ENCODE peak calls at places on chromosomes 2 and 18, in ten cellular contexts. Y is PC-3, B is cardiac fibroblast, H is DND-41, I is heart right ventricle, Z is brain microvascular endothelial cell, D is left ventricle myocardium inferior, T is AG10803, U is HL-60, Q is astrocyte. S is an unnamed sample.

GRCh38 chr2:179861777-179862117 is 335 bp upstream of the ZNF385B start:
- DNase-seq in Y (peak; percentile 20), B (peak; percentile 17), H (no peak), I (no peak), Z (no peak), D (no peak), T (no peak), U (no peak), Q (peak; percentile 17), S (peak; percentile 28)

GRCh38 chr2:212843409-212844199 is 305.0 kb upstream of the ERBB4 start:
- DNase-seq in Y (peak; percentile 92), B (peak; percentile 93), H (no peak), I (no peak), Z (peak; percentile 76), D (no peak), T (peak; percentile 75), U (no peak), Q (peak; percentile 89), S (peak; percentile 82)

GRCh38 chr2:163563336-163563735 is 172.5 kb downstream of the FIGN start:
- DNase-seq in Y (peak; percentile 32), B (peak; percentile 13), H (no peak), I (no peak), Z (no peak), D (no peak), T (no peak), U (no peak), Q (no peak), S (no peak)

GRCh38 chr2:128395640-128396499 is 77.2 kb upstream of the HS6ST1 start:
- DNase-seq in Y (peak; percentile 64), B (peak; percentile 26), H (no peak), I (no peak), Z (peak; percentile 27), D (no peak), T (no peak), U (no peak), Q (peak; percentile 1), S (peak; percentile 2)

GRCh38 chr18:2935438-2936192 is 77.3 kb downstream of the LPIN2 start:
- DNase-seq in Y (no peak), B (peak; percentile 56), H (no peak), I (no peak), Z (no peak), D (no peak), T (peak; percentile 73), U (no peak), Q (no peak), S (peak; percentile 77)

GRCh38 chr18:3623769-3624545 is 174.0 kb downstream of the TGIF1 start:
- DNase-seq in Y (peak; percentile 98), B (peak; percentile 99), H (no peak), I (peak; percentile 78), Z (peak; percentile 96), D (peak; percentile 71), T (peak; percentile 99), U (no peak), Q (peak; percentile 98), S (peak; percentile 99)

GRCh38 chr2:151796774-151797173 is 31.4 kb downstream of the ARL5A start:
- DNase-seq in Y (no peak), B (peak; percentile 11), H (no peak), I (no peak), Z (no peak), D (no peak), T (no peak), U (no peak), Q (peak; percentile 18), S (no peak)

GRCh38 chr2:191170773-191171172 is 20.0 kb upstream of the STAT4 start:
- DNase-seq in Y (peak; percentile 58), B (peak; percentile 26), H (no peak), I (no peak), Z (no peak), D (no peak), T (no peak), U (no peak), Q (no peak), S (no peak)

GRCh38 chr18:32974421-32975165 is 201.8 kb upstream of the KLHL14 start:
- DNase-seq in Y (no peak), B (no peak), H (no peak), I (no peak), Z (no peak), D (no peak), T (no peak), U (no peak), Q (peak; percentile 6), S (no peak)
- TF ChIP-seq CTCF in Y (no peak), B (no peak), H (no peak), I (no peak), Z (no peak), D (no peak), T (no peak), U (no peak), Q (no peak), S (no peak)

GRCh38 chr2:224930990-224931389 is 111.3 kb downstream of the DOCK10 start:
- DNase-seq in Y (no peak), B (peak; percentile 35), H (no peak), I (no peak), Z (no peak), D (no peak), T (no peak), U (no peak), Q (no peak), S (no peak)
- TF ChIP-seq CTCF in Y (peak; percentile 41), B (no peak), H (peak; percentile 46), I (no peak), Z (peak; percentile 5), D (no peak), T (no peak), U (no peak), Q (no peak), S (no peak)

GRCh38 chr2:227817940-227818568 is 4.4 kb downstream of the CCL20 start:
- DNase-seq in Y (peak; percentile 99), B (peak; percentile 100), H (peak; percentile 12), I (peak; percentile 24), Z (peak; percentile 100), D (peak; percentile 73), T (peak; percentile 100), U (peak; percentile 100), Q (peak; percentile 100), S (peak; percentile 100)
- TF ChIP-seq CTCF in Y (no peak), B (peak; percentile 18), H (no peak), I (no peak), Z (no peak), D (no peak), T (peak; percentile 21), U (no peak), Q (no peak), S (peak; percentile 33)

GRCh38 chr2:74198461-74199274 is at the start of gene MTHFD2:
- DNase-seq in Y (peak; percentile 99), B (peak; percentile 99), H (peak; percentile 96), I (peak; percentile 86), Z (peak; percentile 99), D (peak; percentile 92), T (peak; percentile 96), U (peak; percentile 89), Q (peak; percentile 76), S (peak; percentile 96)

GRCh38 chr2:74199871-74200305 is 1.5 kb downstream of the MTHFD2 start:
- DNase-seq in Y (peak; percentile 8), B (peak; percentile 39), H (no peak), I (no peak), Z (no peak), D (no peak), T (peak; percentile 20), U (no peak), Q (no peak), S (peak; percentile 38)

GRCh38 chr2:74201196-74201595 is 2.8 kb downstream of the MTHFD2 start:
- DNase-seq in Y (no peak), B (no peak), H (no peak), I (no peak), Z (no peak), D (no peak), T (no peak), U (no peak), Q (no peak), S (no peak)

GRCh38 chr2:74197983-74198460 is 393 bp upstream of the MTHFD2 start:
- DNase-seq in Y (no peak), B (no peak), H (no peak), I (no peak), Z (no peak), D (no peak), T (no peak), U (no peak), Q (peak; percentile 97), S (no peak)

GRCh38 chr2:74199275-74199701 is 873 bp downstream of the MTHFD2 start:
- DNase-seq in Y (no peak), B (no peak), H (no peak), I (no peak), Z (peak; percentile 11), D (no peak), T (no peak), U (no peak), Q (no peak), S (no peak)
- TF ChIP-seq CTCF in Y (no peak), B (no peak), H (no peak), I (no peak), Z (no peak), D (no peak), T (no peak), U (no peak), Q (no peak), S (no peak)

GRCh38 chr2:40488101-40488598 is 36.3 kb upstream of the SLC8A1 start:
- DNase-seq in Y (peak; percentile 55), B (peak; percentile 74), H (no peak), I (no peak), Z (peak; percentile 41), D (no peak), T (peak; percentile 66), U (no peak), Q (no peak), S (peak; percentile 64)

GRCh38 chr2:40483590-40483989 is 31.7 kb upstream of the SLC8A1 start:
- DNase-seq in Y (no peak), B (no peak), H (no peak), I (no peak), Z (no peak), D (no peak), T (no peak), U (no peak), Q (no peak), S (no peak)

GRCh38 chr2:40487592-40487991 is 35.7 kb upstream of the SLC8A1 start:
- DNase-seq in Y (no peak), B (peak; percentile 20), H (no peak), I (no peak), Z (peak; percentile 9), D (no peak), T (peak; percentile 8), U (peak; percentile 49), Q (peak; percentile 92), S (no peak)

GRCh38 chr2:40482091-40482490 is 30.2 kb upstream of the SLC8A1 start:
- DNase-seq in Y (no peak), B (no peak), H (no peak), I (no peak), Z (no peak), D (no peak), T (no peak), U (no peak), Q (no peak), S (no peak)

DNA sequence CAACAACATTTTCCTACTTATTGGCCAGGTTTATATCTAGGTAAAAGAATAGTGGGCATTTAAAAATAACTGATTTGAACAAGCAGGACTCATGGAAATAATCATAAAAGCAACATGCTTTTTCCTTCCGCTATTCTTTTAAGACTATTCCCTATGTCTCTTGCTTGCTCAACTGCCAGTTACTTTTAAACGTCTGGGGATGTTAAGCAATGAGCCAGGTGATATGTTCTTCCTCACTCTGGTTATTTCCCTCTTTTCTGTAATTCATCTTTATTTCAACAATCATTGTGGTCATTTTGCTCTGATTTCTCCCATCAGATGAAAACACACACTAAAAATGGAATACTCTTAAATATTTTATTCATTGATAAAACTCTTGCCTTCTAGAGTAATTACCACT is 33.4 kb upstream of the SLC8A1 start:
- DNase-seq in Y (no peak), B (no peak), H (no peak), I (no peak), Z (no peak), D (no peak), T (no peak), U (no peak), Q (no peak), S (no peak)
- TF ChIP-seq CTCF in Y (no peak), B (no peak), H (no peak), I (no peak), Z (no peak), D (no peak), T (no peak), U (no peak), Q (no peak), S (no peak)